ENCODE peak calls at places on chromosomes 12 and 14, in six cellular contexts. T, R, O, C, U and X are unnamed samples.

GRCh38 chr14:73027546-73027945 is 640 bp upstream of the ZFYVE1 start:
- DNase-seq in C (no peak), U (no peak), T (no peak), O (no peak), R (no peak), X (no peak)

GRCh38 chr12:122834229-122834920 is 882 bp upstream of the HIP1R start:
- DNase-seq in R (no peak), C (peak), O (peak), U (peak), T (peak), X (peak)

GRCh38 chr14:79585845-79586244 is 625.5 kb downstream of the DIO2 start:
- DNase-seq in C (no peak), T (no peak), O (no peak), R (no peak), U (no peak), X (no peak)

GRCh38 chr14:48726080-48726642 is 860.0 kb downstream of the RPS29 start:
- DNase-seq in C (no peak), R (no peak), O (no peak), T (no peak), U (no peak), X (no peak)

GRCh38 chr12:82583756-82584155 is 103.0 kb upstream of the TMTC2 start:
- DNase-seq in T (no peak), C (no peak), O (no peak), R (no peak), U (no peak), X (no peak)

GRCh38 chr14:35349966-35350365 is 54.6 kb downstream of the NFKBIA start:
- DNase-seq in U (no peak), T (no peak), R (no peak), C (peak), O (no peak), X (no peak)

GRCh38 chr12:58803893-58804292 is 116.4 kb downstream of the LRIG3 start:
- DNase-seq in R (no peak), C (no peak), U (no peak), T (no peak), O (peak), X (no peak)

GRCh38 chr14:59787045-59787674 is 83.4 kb downstream of the RTN1 start:
- DNase-seq in T (peak), U (no peak), R (no peak), O (no peak), C (no peak), X (no peak)

GRCh38 chr14:89349196-89350008 is 67.6 kb downstream of the FOXN3 start:
- DNase-seq in R (no peak), T (peak), C (no peak), U (no peak), O (no peak), X (peak)

GRCh38 chr14:64137657-64138290 is 156.4 kb downstream of the ESR2 start:
- DNase-seq in R (no peak), U (peak), T (peak), C (no peak), O (no peak), X (no peak)

GRCh38 chr12:6295187-6295811 is 15.2 kb upstream of the PLEKHG6 start:
- DNase-seq in T (no peak), U (peak), C (peak), R (no peak), O (peak), X (peak)

GRCh38 chr14:41668346-41668745 is 61.7 kb downstream of the LRFN5 start:
- DNase-seq in O (no peak), R (no peak), T (no peak), U (no peak), C (no peak), X (no peak)

GRCh38 chr14:95256011-95256775 is 63.5 kb downstream of the CLMN start:
- DNase-seq in O (no peak), T (peak), U (no peak), C (no peak), R (no peak), X (no peak)

GRCh38 chr12:120249875-120250795 is 15.4 kb downstream of the PXN start:
- DNase-seq in R (no peak), T (no peak), O (no peak), C (peak), U (no peak), X (no peak)

GRCh38 chr14:52305014-52305413 is 9.1 kb upstream of the PTGER2 start:
- DNase-seq in U (no peak), R (no peak), O (no peak), T (no peak), C (no peak), X (no peak)

GRCh38 chr14:36363704-36364103 is 43.3 kb upstream of the MBIP start:
- DNase-seq in R (no peak), U (no peak), C (no peak), O (no peak), T (no peak), X (no peak)

GRCh38 chr12:83574142-83574541 is 887.4 kb downstream of the TMTC2 start:
- DNase-seq in U (no peak), R (no peak), T (no peak), C (no peak), O (no peak), X (no peak)

GRCh38 chr14:90374813-90375212 is 22.0 kb upstream of the CALM1 start:
- DNase-seq in U (no peak), O (no peak), C (no peak), R (no peak), T (no peak), X (no peak)

GRCh38 chr12:81520064-81520945 is 238.8 kb downstream of the PPFIA2 start:
- DNase-seq in O (no peak), C (no peak), R (no peak), U (no peak), T (no peak), X (no peak)

GRCh38 chr12:123041042-123041531 is 60.6 kb downstream of the ARL6IP4 start:
- DNase-seq in C (no peak), T (no peak), U (no peak), R (no peak), O (no peak), X (no peak)

GRCh38 chr12:49413010-49413409 is 45.7 kb downstream of the SPATS2 start:
- DNase-seq in U (no peak), C (no peak), O (peak), T (no peak), R (no peak), X (no peak)

GRCh38 chr12:64584173-64584555 is 26.1 kb upstream of the RASSF3 start:
- DNase-seq in C (no peak), R (no peak), T (no peak), U (no peak), O (no peak), X (no peak)

GRCh38 chr14:102646615-102647014 is 54.2 kb downstream of the RCOR1 start:
- DNase-seq in U (no peak), R (no peak), O (no peak), T (no peak), C (no peak), X (no peak)

GRCh38 chr14:61663312-61663974 is 31.9 kb upstream of the HIF1A start:
- DNase-seq in R (peak), C (no peak), U (no peak), T (no peak), O (no peak), X (no peak)